ENCODE peak calls at places on chromosomes 13 and 19, in eight cellular contexts. One of them, this sample, is unnamed.

GRCh38 chr19:11256189-11256588 is 6.1 kb downstream of the DOCK6 start:
- DNase-seq in endodermal cell: no peak
- DNase-seq in stomach: no peak
- DNase-seq in Peyer's patch: no peak
- DNase-seq in lower lobe of right lung: no peak
- DNase-seq in ovary: peak; percentile 83
- DNase-seq in neural progenitor cell: no peak
- DNase-seq in left lung: no peak
- DNase-seq in this sample: no peak

GRCh38 chr19:8046569-8047165 is 5.9 kb upstream of the CCL25 start:
- DNase-seq in endodermal cell: no peak
- DNase-seq in Peyer's patch: no peak
- DNase-seq in ovary: no peak
- DNase-seq in neural progenitor cell: no peak
- DNase-seq in lower lobe of right lung: no peak
- DNase-seq in left lung: no peak
- DNase-seq in stomach: no peak
- DNase-seq in this sample: no peak

GRCh38 chr13:78192721-78193120 is 274.1 kb upstream of the EDNRB start:
- DNase-seq in ovary: no peak
- DNase-seq in stomach: no peak
- DNase-seq in Peyer's patch: no peak
- DNase-seq in endodermal cell: no peak
- DNase-seq in left lung: no peak
- DNase-seq in neural progenitor cell: no peak
- DNase-seq in lower lobe of right lung: no peak
- DNase-seq in this sample: no peak

GRCh38 chr13:22114630-22115311 is 443.9 kb downstream of the FGF9 start:
- DNase-seq in Peyer's patch: no peak
- DNase-seq in neural progenitor cell: no peak
- DNase-seq in ovary: no peak
- DNase-seq in left lung: no peak
- DNase-seq in endodermal cell: no peak
- DNase-seq in stomach: no peak
- DNase-seq in lower lobe of right lung: peak; percentile 60
- DNase-seq in this sample: no peak

GRCh38 chr19:55552620-55553019 is 7.3 kb upstream of the SBK3 start:
- DNase-seq in left lung: no peak
- DNase-seq in neural progenitor cell: no peak
- DNase-seq in Peyer's patch: no peak
- DNase-seq in ovary: no peak
- DNase-seq in endodermal cell: no peak
- DNase-seq in lower lobe of right lung: no peak
- DNase-seq in stomach: no peak
- DNase-seq in this sample: no peak

GRCh38 chr19:11346104-11346940 is at the start of the genes CCDC159 and TMEM205:
- DNase-seq in endodermal cell: peak; percentile 99
- DNase-seq in left lung: peak; percentile 99
- DNase-seq in stomach: peak; percentile 99
- DNase-seq in ovary: peak; percentile 99
- DNase-seq in Peyer's patch: peak; percentile 97
- DNase-seq in neural progenitor cell: peak; percentile 100
- DNase-seq in lower lobe of right lung: peak; percentile 98
- DNase-seq in this sample: peak; percentile 99

GRCh38 chr19:22882797-22883196 is 50.7 kb downstream of the ZNF723 start:
- DNase-seq in neural progenitor cell: peak; percentile 2
- DNase-seq in stomach: no peak
- DNase-seq in ovary: no peak
- DNase-seq in left lung: no peak
- DNase-seq in endodermal cell: no peak
- DNase-seq in lower lobe of right lung: no peak
- DNase-seq in Peyer's patch: no peak
- DNase-seq in this sample: no peak

GRCh38 chr19:35556846-35557538 is 6.5 kb downstream of the ATP4A start:
- DNase-seq in ovary: no peak
- DNase-seq in endodermal cell: no peak
- DNase-seq in neural progenitor cell: no peak
- DNase-seq in lower lobe of right lung: no peak
- DNase-seq in left lung: no peak
- DNase-seq in stomach: no peak
- DNase-seq in Peyer's patch: no peak
- DNase-seq in this sample: no peak

GRCh38 chr13:74335370-74335769 is 201.2 kb upstream of the KLF12 start:
- DNase-seq in stomach: no peak
- DNase-seq in Peyer's patch: no peak
- DNase-seq in neural progenitor cell: no peak
- DNase-seq in ovary: no peak
- DNase-seq in left lung: no peak
- DNase-seq in lower lobe of right lung: no peak
- DNase-seq in endodermal cell: no peak
- DNase-seq in this sample: no peak

GRCh38 chr13:112442483-112443090 is 66.4 kb downstream of the SPACA7 start:
- DNase-seq in ovary: no peak
- DNase-seq in Peyer's patch: no peak
- DNase-seq in lower lobe of right lung: no peak
- DNase-seq in stomach: no peak
- DNase-seq in neural progenitor cell: peak; percentile 29
- DNase-seq in left lung: no peak
- DNase-seq in endodermal cell: peak; percentile 36
- DNase-seq in this sample: no peak

GRCh38 chr19:52391135-52391534 is 6.5 kb upstream of the ZNF528 start:
- DNase-seq in Peyer's patch: no peak
- DNase-seq in ovary: no peak
- DNase-seq in neural progenitor cell: no peak
- DNase-seq in endodermal cell: peak; percentile 45
- DNase-seq in left lung: no peak
- DNase-seq in stomach: no peak
- DNase-seq in lower lobe of right lung: no peak
- DNase-seq in this sample: no peak

GRCh38 chr13:98026457-98026857 is 73.0 kb downstream of the IPO5 start:
- DNase-seq in endodermal cell: peak; percentile 71
- DNase-seq in left lung: no peak
- DNase-seq in Peyer's patch: no peak
- DNase-seq in neural progenitor cell: no peak
- DNase-seq in lower lobe of right lung: no peak
- DNase-seq in stomach: no peak
- DNase-seq in ovary: no peak
- DNase-seq in this sample: no peak

GRCh38 chr19:46494115-46494935 is 1.3 kb downstream of the PNMA8B start:
- DNase-seq in endodermal cell: no peak
- DNase-seq in stomach: no peak
- DNase-seq in Peyer's patch: no peak
- DNase-seq in lower lobe of right lung: no peak
- DNase-seq in ovary: no peak
- DNase-seq in neural progenitor cell: peak; percentile 1
- DNase-seq in left lung: no peak
- DNase-seq in this sample: no peak
- H3K4me1 ChIP-seq in endodermal cell: no peaks in the 10 kb centered on the region
- H3K4me1 ChIP-seq in stomach: peaks cover 27% of the 10 kb centered on the region
- H3K4me1 ChIP-seq in Peyer's patch: no peaks in the 10 kb centered on the region
- H3K4me1 ChIP-seq in lower lobe of right lung: peaks cover 14% of the 10 kb centered on the region
- H3K4me1 ChIP-seq in ovary: peaks cover 10% of the 10 kb centered on the region
- H3K4me1 ChIP-seq in neural progenitor cell: peaks cover 26% of the 10 kb centered on the region
- H3K4me1 ChIP-seq in left lung: peaks cover 35% of the 10 kb centered on the region
- H3K4me1 ChIP-seq in this sample: peaks cover 10% of the 10 kb centered on the region

GRCh38 chr19:3387645-3388589 is 21.5 kb downstream of the NFIC start:
- DNase-seq in Peyer's patch: no peak
- DNase-seq in ovary: peak; percentile 78
- DNase-seq in left lung: peak; percentile 89
- DNase-seq in stomach: peak; percentile 93
- DNase-seq in endodermal cell: no peak
- DNase-seq in neural progenitor cell: no peak
- DNase-seq in lower lobe of right lung: peak; percentile 88
- DNase-seq in this sample: peak; percentile 93

GRCh38 chr19:3389446-3389778 is 23.0 kb downstream of the NFIC start:
- DNase-seq in lower lobe of right lung: no peak
- DNase-seq in stomach: no peak
- DNase-seq in neural progenitor cell: no peak
- DNase-seq in left lung: no peak
- DNase-seq in Peyer's patch: no peak
- DNase-seq in endodermal cell: no peak
- DNase-seq in ovary: no peak
- DNase-seq in this sample: no peak

GRCh38 chr19:3389876-3390361 is 23.5 kb downstream of the NFIC start:
- DNase-seq in neural progenitor cell: peak; percentile 73
- DNase-seq in Peyer's patch: no peak
- DNase-seq in lower lobe of right lung: no peak
- DNase-seq in ovary: no peak
- DNase-seq in endodermal cell: peak; percentile 76
- DNase-seq in stomach: peak; percentile 35
- DNase-seq in left lung: no peak
- DNase-seq in this sample: peak; percentile 64

GRCh38 chr19:3383121-3383722 is 16.8 kb downstream of the NFIC start:
- DNase-seq in stomach: no peak
- DNase-seq in left lung: no peak
- DNase-seq in ovary: peak; percentile 77
- DNase-seq in Peyer's patch: no peak
- DNase-seq in lower lobe of right lung: no peak
- DNase-seq in neural progenitor cell: no peak
- DNase-seq in endodermal cell: peak; percentile 25
- DNase-seq in this sample: no peak

DNA sequence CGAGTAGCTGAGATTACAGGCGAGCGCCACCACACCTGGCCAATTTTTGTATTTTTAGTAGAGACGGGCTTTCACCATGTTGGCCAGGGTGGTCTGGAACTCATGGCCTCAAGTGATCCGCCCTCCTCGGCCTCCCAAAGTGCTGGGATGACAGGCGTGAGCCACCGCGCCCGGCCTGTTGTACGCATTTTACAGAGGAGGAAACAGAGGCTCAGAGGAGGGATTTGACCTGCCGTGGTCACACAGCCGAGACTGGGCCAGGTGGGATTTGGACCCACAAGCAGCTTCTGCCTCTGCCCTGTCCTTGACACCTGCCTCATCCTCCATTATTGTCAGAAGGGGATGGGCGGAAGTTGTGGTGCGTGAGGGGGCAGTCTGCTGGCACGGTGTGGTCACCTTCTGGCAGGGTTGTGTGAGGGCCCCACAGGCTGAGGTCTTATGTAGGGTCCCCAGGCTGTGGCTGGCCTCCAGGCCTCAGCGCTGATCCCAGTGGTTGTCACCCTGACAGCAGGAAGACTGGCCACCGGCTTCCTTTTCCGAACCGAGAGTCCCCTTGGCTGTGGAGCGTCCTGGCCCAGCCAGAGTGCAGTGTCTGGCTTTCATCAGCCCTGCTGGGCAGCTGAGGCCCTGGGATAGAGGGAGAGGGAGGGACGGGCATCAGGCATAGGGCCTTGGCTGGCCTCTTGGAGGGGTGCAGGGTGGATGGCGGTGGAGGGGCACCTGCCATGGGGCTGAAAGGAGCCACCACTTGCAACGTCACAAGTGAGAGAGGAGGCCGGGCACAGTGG is 20.3 kb downstream of the NFIC start:
- DNase-seq in endodermal cell: peak; percentile 32
- DNase-seq in stomach: no peak
- DNase-seq in Peyer's patch: no peak
- DNase-seq in lower lobe of right lung: no peak
- DNase-seq in ovary: no peak
- DNase-seq in left lung: no peak
- DNase-seq in neural progenitor cell: no peak
- DNase-seq in this sample: no peak
- H3K4me1 ChIP-seq in endodermal cell: no peaks in the 10 kb centered on the region
- H3K4me1 ChIP-seq in stomach: peaks cover 89% of the 10 kb centered on the region
- H3K4me1 ChIP-seq in Peyer's patch: no peaks in the 10 kb centered on the region
- H3K4me1 ChIP-seq in lower lobe of right lung: peaks cover 85% of the 10 kb centered on the region
- H3K4me1 ChIP-seq in ovary: peaks cover 58% of the 10 kb centered on the region
- H3K4me1 ChIP-seq in left lung: peaks cover 83% of the 10 kb centered on the region
- H3K4me1 ChIP-seq in neural progenitor cell: peaks cover 8% of the 10 kb centered on the region
- H3K4me1 ChIP-seq in this sample: peaks cover 58% of the 10 kb centered on the region

GRCh38 chr13:40486518-40487163 is 179.8 kb downstream of the FOXO1 start:
- DNase-seq in endodermal cell: no peak
- DNase-seq in ovary: no peak
- DNase-seq in left lung: no peak
- DNase-seq in Peyer's patch: no peak
- DNase-seq in neural progenitor cell: no peak
- DNase-seq in lower lobe of right lung: no peak
- DNase-seq in stomach: no peak
- DNase-seq in this sample: no peak

GRCh38 chr13:40484981-40485380 is 181.5 kb downstream of the FOXO1 start:
- DNase-seq in stomach: no peak
- DNase-seq in Peyer's patch: no peak
- DNase-seq in ovary: no peak
- DNase-seq in endodermal cell: no peak
- DNase-seq in lower lobe of right lung: no peak
- DNase-seq in left lung: no peak
- DNase-seq in neural progenitor cell: no peak
- DNase-seq in this sample: no peak

GRCh38 chr13:40485611-40486517 is 180.6 kb downstream of the FOXO1 start:
- DNase-seq in stomach: no peak
- DNase-seq in neural progenitor cell: peak; percentile 13
- DNase-seq in endodermal cell: no peak
- DNase-seq in lower lobe of right lung: no peak
- DNase-seq in Peyer's patch: peak; percentile 52
- DNase-seq in left lung: no peak
- DNase-seq in ovary: no peak
- DNase-seq in this sample: no peak

GRCh38 chr13:40483601-40484000 is 182.8 kb downstream of the FOXO1 start:
- DNase-seq in neural progenitor cell: no peak
- DNase-seq in stomach: no peak
- DNase-seq in left lung: no peak
- DNase-seq in Peyer's patch: no peak
- DNase-seq in ovary: no peak
- DNase-seq in lower lobe of right lung: no peak
- DNase-seq in endodermal cell: no peak
- DNase-seq in this sample: no peak

DNA sequence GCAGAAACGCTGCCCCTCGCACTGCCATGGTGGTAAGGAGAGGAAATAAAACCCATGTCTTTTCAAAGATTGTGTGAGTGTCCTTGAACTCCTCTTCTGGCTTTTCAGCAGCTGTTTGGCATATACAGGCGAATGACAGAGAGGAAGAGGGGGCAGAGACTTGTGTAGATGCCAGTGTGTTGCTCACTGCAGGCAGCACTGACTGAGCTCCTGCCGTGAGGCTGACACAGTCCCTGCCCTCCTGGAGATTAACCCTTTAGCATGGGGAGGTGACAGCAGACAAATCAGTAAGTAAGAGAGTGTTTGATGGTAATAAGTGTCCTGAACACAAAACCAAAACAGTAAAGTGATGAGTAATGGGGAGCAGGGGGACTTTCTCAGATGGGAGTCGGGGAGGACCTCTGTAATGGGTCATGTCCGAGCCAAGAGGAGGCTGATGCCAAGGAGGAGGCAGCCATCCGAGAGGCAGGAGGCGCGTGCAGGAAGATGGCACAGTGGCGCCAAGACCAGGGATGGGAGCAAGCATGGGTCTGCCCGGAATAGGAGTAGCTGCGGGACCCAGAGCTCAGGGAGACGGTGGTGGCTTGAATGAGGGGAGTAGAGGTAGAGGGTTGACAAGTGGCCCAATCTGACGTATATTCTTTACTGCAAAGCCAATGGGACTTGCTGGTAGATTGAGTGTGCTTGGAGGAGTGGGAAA is 182.2 kb downstream of the FOXO1 start:
- DNase-seq in stomach: no peak
- DNase-seq in lower lobe of right lung: no peak
- DNase-seq in Peyer's patch: no peak
- DNase-seq in ovary: no peak
- DNase-seq in neural progenitor cell: no peak
- DNase-seq in left lung: no peak
- DNase-seq in endodermal cell: no peak
- DNase-seq in this sample: no peak
- H3K4me1 ChIP-seq in stomach: no peaks in the 10 kb centered on the region
- H3K4me1 ChIP-seq in lower lobe of right lung: peaks cover 5% of the 10 kb centered on the region
- H3K4me1 ChIP-seq in Peyer's patch: peaks cover 3% of the 10 kb centered on the region
- H3K4me1 ChIP-seq in ovary: peaks cover 17% of the 10 kb centered on the region
- H3K4me1 ChIP-seq in neural progenitor cell: peaks cover 4% of the 10 kb centered on the region
- H3K4me1 ChIP-seq in left lung: peaks cover 4% of the 10 kb centered on the region
- H3K4me1 ChIP-seq in endodermal cell: peaks cover 18% of the 10 kb centered on the region
- H3K4me1 ChIP-seq in this sample: no peaks in the 10 kb centered on the region

GRCh38 chr19:2774083-2774679 is 8.9 kb downstream of the SGTA start:
- DNase-seq in endodermal cell: no peak
- DNase-seq in ovary: no peak
- DNase-seq in stomach: no peak
- DNase-seq in lower lobe of right lung: no peak
- DNase-seq in left lung: no peak
- DNase-seq in Peyer's patch: no peak
- DNase-seq in neural progenitor cell: no peak
- DNase-seq in this sample: no peak
- H3K4me1 ChIP-seq in endodermal cell: no peaks in the 10 kb centered on the region
- H3K4me1 ChIP-seq in ovary: peaks cover 12% of the 10 kb centered on the region
- H3K4me1 ChIP-seq in stomach: peaks cover 17% of the 10 kb centered on the region
- H3K4me1 ChIP-seq in lower lobe of right lung: peaks cover 41% of the 10 kb centered on the region
- H3K4me1 ChIP-seq in left lung: peaks cover 42% of the 10 kb centered on the region
- H3K4me1 ChIP-seq in Peyer's patch: no peaks in the 10 kb centered on the region
- H3K4me1 ChIP-seq in neural progenitor cell: no peaks in the 10 kb centered on the region
- H3K4me1 ChIP-seq in this sample: no peaks in the 10 kb centered on the region

This sample was measured in breast epithelium.